ENCODE peak calls at places on chromosomes 11 and 22, in nine cellular contexts. E is activated CD4-positive, alpha-beta T cell treated with anti-CD3 and anti-CD28 coated beads for 48 hours; M is CD8-positive, alpha-beta memory T cell; S is transverse colon; F is frontal cortex; T is lung; O is choroid plexus epithelial cell; R is dorsolateral prefrontal cortex; Z is HL-60. B is an unnamed sample.

GRCh38 chr11:77141034-77141433 is 13.0 kb downstream of the MYO7A start:
- DNase-seq in E (peak; percentile 15), M (no peak), S (no peak), F (no peak), T (no peak), O (peak; percentile 65), R (no peak), Z (no peak), B (no peak)

GRCh38 chr11:105371311-105371710 is 231.7 kb upstream of the CARD18 start:
- DNase-seq in E (no peak), M (no peak), S (no peak), F (no peak), T (no peak), O (no peak), R (no peak), Z (no peak), B (no peak)

GRCh38 chr22:46051646-46052045 is 74.7 kb upstream of the WNT7B start:
- DNase-seq in E (no peak), M (no peak), S (peak; percentile 3), F (no peak), T (no peak), O (no peak), R (peak; percentile 7), Z (no peak), B (no peak)

GRCh38 chr11:120068114-120068573 is 69.8 kb downstream of the TRIM29 start:
- DNase-seq in E (no peak), M (no peak), S (no peak), F (no peak), T (no peak), O (peak; percentile 62), R (no peak), Z (no peak), B (no peak)

GRCh38 chr22:17475318-17476212 is 87.7 kb upstream of the SLC25A18 start:
- DNase-seq in E (no peak), M (no peak), S (no peak), F (no peak), T (no peak), O (no peak), R (no peak), Z (no peak), B (no peak)

GRCh38 chr22:29266564-29267461 is 968 bp downstream of the RHBDD3 start:
- DNase-seq in E (no peak), M (no peak), S (no peak), F (no peak), T (no peak), O (peak; percentile 42), R (no peak), Z (no peak), B (no peak)

GRCh38 chr11:14969922-14970323 is 2.2 kb downstream of the CALCA start:
- DNase-seq in E (peak; percentile 87), M (no peak), S (peak; percentile 29), F (no peak), T (no peak), O (peak; percentile 38), R (no peak), Z (peak; percentile 8), B (peak; percentile 39)

GRCh38 chr22:27534720-27535125 is 266.8 kb downstream of the MN1 start:
- DNase-seq in E (no peak), M (no peak), S (no peak), F (no peak), T (no peak), O (peak; percentile 92), R (no peak), Z (no peak), B (no peak)

GRCh38 chr22:39253427-39254070 is 8.8 kb upstream of the PDGFB start:
- DNase-seq in E (peak; percentile 62), M (no peak), S (peak; percentile 38), F (no peak), T (no peak), O (peak; percentile 82), R (peak; percentile 79), Z (peak; percentile 28), B (peak; percentile 77)

GRCh38 chr11:74070713-74071506 is 62.0 kb upstream of the UCP3 start:
- DNase-seq in E (no peak), M (no peak), S (no peak), F (no peak), T (no peak), O (peak; percentile 28), R (no peak), Z (no peak), B (peak; percentile 40)

GRCh38 chr22:38111941-38112355 is 1.5 kb upstream of the BAIAP2L2 start:
- DNase-seq in E (no peak), M (no peak), S (peak; percentile 63), F (no peak), T (no peak), O (no peak), R (no peak), Z (no peak), B (no peak)

GRCh38 chr11:113152500-113152899 is 161.9 kb upstream of the TTC12 start:
- DNase-seq in E (no peak), M (no peak), S (no peak), F (no peak), T (no peak), O (no peak), R (no peak), Z (no peak), B (no peak)

GRCh38 chr11:123517559-123518364 is 87.7 kb downstream of the GRAMD1B start:
- DNase-seq in E (no peak), M (no peak), S (no peak), F (no peak), T (no peak), O (no peak), R (no peak), Z (no peak), B (no peak)

GRCh38 chr22:39956932-39957664 is 3.1 kb upstream of the TMA7B start:
- DNase-seq in E (no peak), M (no peak), S (no peak), F (no peak), T (no peak), O (no peak), R (no peak), Z (no peak), B (no peak)

GRCh38 chr11:75291741-75292140 is 51.2 kb downstream of the TPBGL start:
- DNase-seq in E (no peak), M (no peak), S (no peak), F (no peak), T (no peak), O (no peak), R (no peak), Z (no peak), B (no peak)

GRCh38 chr11:47768090-47768620 is 1.0 kb upstream of the FNBP4 start:
- DNase-seq in E (peak; percentile 52), M (no peak), S (peak; percentile 72), F (peak; percentile 22), T (peak; percentile 79), O (peak; percentile 83), R (peak; percentile 72), Z (peak; percentile 71), B (peak; percentile 83)

GRCh38 chr22:44638966-44639739 is 62.9 kb upstream of the PRR5 start:
- DNase-seq in E (no peak), M (no peak), S (no peak), F (no peak), T (no peak), O (peak; percentile 15), R (peak; percentile 30), Z (no peak), B (peak; percentile 18)

GRCh38 chr22:43236401-43237166 is 49.6 kb upstream of the TTLL12 start:
- DNase-seq in E (no peak), M (no peak), S (no peak), F (no peak), T (peak; percentile 61), O (no peak), R (no peak), Z (no peak), B (peak; percentile 77)

GRCh38 chr11:9232482-9232881 is 32.7 kb downstream of the DENND5A start:
- DNase-seq in E (no peak), M (no peak), S (no peak), F (no peak), T (no peak), O (no peak), R (no peak), Z (no peak), B (no peak)

GRCh38 chr11:15873501-15873900 is 482.8 kb downstream of the SOX6 start:
- DNase-seq in E (no peak), M (no peak), S (no peak), F (no peak), T (no peak), O (no peak), R (no peak), Z (no peak), B (no peak)

GRCh38 chr22:28939932-28940331 is 56.6 kb downstream of the ZNRF3 start:
- DNase-seq in E (no peak), M (no peak), S (no peak), F (no peak), T (no peak), O (no peak), R (no peak), Z (no peak), B (no peak)

GRCh38 chr11:119316017-119316728 is 757 bp downstream of the MCAM start:
- DNase-seq in E (no peak), M (no peak), S (no peak), F (peak; percentile 79), T (no peak), O (no peak), R (peak; percentile 84), Z (no peak), B (peak; percentile 74)

GRCh38 chr22:46378499-46379300 is 43.2 kb downstream of the TRMU start:
- DNase-seq in E (no peak), M (no peak), S (no peak), F (no peak), T (no peak), O (no peak), R (no peak), Z (no peak), B (peak; percentile 51)

GRCh38 chr11:132050577-132051180 is 680.3 kb downstream of the NTM start:
- DNase-seq in E (no peak), M (no peak), S (no peak), F (no peak), T (no peak), O (peak; percentile 51), R (no peak), Z (no peak), B (no peak)

GRCh38 chr22:24200616-24201212 is 19.4 kb downstream of the SUSD2 start:
- DNase-seq in E (no peak), M (no peak), S (no peak), F (no peak), T (no peak), O (peak; percentile 88), R (no peak), Z (no peak), B (no peak)

GRCh38 chr11:8681837-8682218 is 637 bp downstream of the TRIM66 start:
- DNase-seq in E (no peak), M (no peak), S (no peak), F (no peak), T (no peak), O (no peak), R (no peak), Z (no peak), B (peak; percentile 15)

GRCh38 chr11:96109265-96110030 is 185.5 kb upstream of the MTMR2 start:
- DNase-seq in E (no peak), M (no peak), S (no peak), F (no peak), T (no peak), O (no peak), R (no peak), Z (no peak), B (no peak)

GRCh38 chr22:30317778-30318177 is 9.0 kb downstream of the TBC1D10A start:
- DNase-seq in E (no peak), M (no peak), S (no peak), F (no peak), T (no peak), O (no peak), R (no peak), Z (no peak), B (no peak)

GRCh38 chr11:14446701-14447169 is 52.9 kb downstream of the COPB1 start:
- DNase-seq in E (no peak), M (no peak), S (no peak), F (no peak), T (no peak), O (peak; percentile 60), R (no peak), Z (no peak), B (no peak)

GRCh38 chr11:129302386-129303101 is 73.1 kb upstream of the BARX2 start:
- DNase-seq in E (no peak), M (no peak), S (no peak), F (no peak), T (no peak), O (no peak), R (no peak), Z (no peak), B (no peak)

GRCh38 chr11:83511646-83512045 is 225.5 kb upstream of the CCDC90B start:
- DNase-seq in E (no peak), M (no peak), S (no peak), F (no peak), T (no peak), O (no peak), R (no peak), Z (no peak), B (no peak)

B was measured in thyroid gland.